ENCODE peak calls at places on chromosomes 5 and 9, in nine cellular contexts. M is tibial artery, R is neural crest cell, U is WTC11, Y is endothelial cell, A is cardiac muscle cell, G is astrocyte of the spinal cord, Z is SK-N-SH, N is natural killer cell. P is an unnamed sample.

GRCh38 chr9:86821011-86821845 is 126.1 kb downstream of the GAS1 start:
- DNase-seq in G (peak; percentile 23), R (no peak), Z (no peak), U (no peak), N (no peak), M (no peak), A (no peak), Y (no peak), P (no peak)

GRCh38 chr9:16436545-16436944 is 433.9 kb downstream of the BNC2 start:
- DNase-seq in R (no peak), M (no peak), A (no peak), N (no peak), Z (no peak), Y (no peak), G (no peak), U (no peak), P (no peak)

GRCh38 chr5:67249590-67249895 is 52.9 kb upstream of the CD180 start:
- DNase-seq in M (no peak), A (peak; percentile 66), Z (no peak), G (no peak), U (no peak), R (no peak), Y (no peak), N (no peak), P (no peak)

GRCh38 chr9:95102001-95102433 is 215.5 kb downstream of the FANCC start:
- DNase-seq in U (no peak), M (no peak), R (no peak), A (no peak), Y (no peak), Z (no peak), N (no peak), G (no peak), P (no peak)

GRCh38 chr9:90189306-90189705 is 453.3 kb downstream of the DIRAS2 start:
- DNase-seq in U (no peak), R (no peak), Y (no peak), G (no peak), N (no peak), A (no peak), Z (no peak), M (no peak), P (no peak)

GRCh38 chr9:21294325-21294724 is 10.8 kb downstream of the IFNA5 start:
- DNase-seq in A (no peak), U (no peak), N (no peak), Z (no peak), G (peak; percentile 46), M (no peak), Y (no peak), R (no peak), P (peak; percentile 60)

GRCh38 chr9:124180557-124180956 is 77.2 kb upstream of the NEK6 start:
- DNase-seq in Y (no peak), Z (peak; percentile 52), M (peak; percentile 38), U (no peak), A (peak; percentile 13), N (no peak), R (no peak), G (no peak), P (no peak)

GRCh38 chr9:85522459-85523092 is 219.2 kb downstream of the AGTPBP1 start:
- DNase-seq in Y (peak; percentile 58), U (peak; percentile 75), Z (peak; percentile 68), R (peak; percentile 55), G (peak; percentile 43), A (peak; percentile 35), N (peak; percentile 20), M (peak; percentile 45), P (no peak)

GRCh38 chr9:127778280-127779135 is at the start of gene SH2D3C:
- DNase-seq in A (peak; percentile 61), M (no peak), G (no peak), Z (no peak), N (peak; percentile 48), U (no peak), R (no peak), Y (no peak), P (no peak)

GRCh38 chr5:121963409-121963808 is 1.6 kb downstream of the SRFBP1 start:
- DNase-seq in Z (no peak), A (no peak), Y (no peak), R (no peak), U (no peak), N (no peak), G (no peak), M (no peak), P (no peak)

GRCh38 chr5:36875789-36876388 is 680 bp upstream of the NIPBL start:
- DNase-seq in G (peak; percentile 85), A (peak; percentile 88), Z (peak; percentile 81), R (peak; percentile 63), U (peak; percentile 67), M (peak; percentile 76), Y (peak; percentile 82), N (peak; percentile 75), P (peak; percentile 72)

GRCh38 chr5:132001647-132002561 is 9.6 kb downstream of the ACSL6 start:
- DNase-seq in N (no peak), Y (no peak), G (peak; percentile 15), U (no peak), A (peak; percentile 66), M (no peak), R (no peak), Z (no peak), P (peak; percentile 65)

GRCh38 chr5:98016771-98017170 is 756.7 kb upstream of the RGMB start:
- DNase-seq in A (no peak), U (no peak), Y (no peak), M (no peak), N (no peak), R (no peak), G (no peak), Z (no peak), P (no peak)

GRCh38 chr9:133768859-133769510 is 30.8 kb upstream of the SARDH start:
- DNase-seq in G (no peak), M (no peak), N (peak; percentile 10), R (no peak), A (peak; percentile 61), U (peak; percentile 70), Y (no peak), Z (no peak), P (no peak)
- TF ChIP-seq CTCF in G (no peak), M (no peak), N (no peak), R (no peak), A (peak; percentile 15), U (no peak), Y (no peak), Z (no peak), P (no peak)

GRCh38 chr5:17257705-17258273 is 40.4 kb downstream of the BASP1 start:
- DNase-seq in M (no peak), Z (no peak), N (no peak), R (no peak), U (no peak), G (no peak), A (no peak), Y (no peak), P (no peak)
- TF ChIP-seq CTCF in M (no peak), Z (no peak), N (no peak), R (no peak), U (no peak), G (no peak), A (no peak), Y (no peak), P (no peak)

GRCh38 chr5:112289465-112289864 is 129.6 kb downstream of the EPB41L4A start:
- DNase-seq in M (no peak), A (no peak), Y (peak; percentile 8), Z (no peak), G (no peak), U (peak; percentile 17), N (no peak), R (no peak), P (peak; percentile 29)
- TF ChIP-seq CTCF in M (no peak), A (no peak), Y (no peak), Z (no peak), G (no peak), U (no peak), N (no peak), R (no peak), P (no peak)

GRCh38 chr9:73179594-73179993 is 27.9 kb downstream of the ANXA1 start:
- DNase-seq in A (no peak), N (no peak), R (no peak), Z (no peak), M (no peak), G (peak; percentile 54), Y (no peak), U (no peak), P (peak; percentile 26)

GRCh38 chr9:73180373-73180772 is 28.7 kb downstream of the ANXA1 start:
- DNase-seq in M (no peak), Z (no peak), R (no peak), N (no peak), G (peak; percentile 70), Y (no peak), U (no peak), A (no peak), P (no peak)

GRCh38 chr9:73183917-73184861 is 32.5 kb downstream of the ANXA1 start:
- DNase-seq in G (no peak), Z (no peak), A (peak; percentile 46), M (no peak), R (no peak), N (no peak), U (no peak), Y (no peak), P (no peak)
- TF ChIP-seq CTCF in G (peak; percentile 32), Z (peak; percentile 63), A (peak; percentile 36), M (peak; percentile 58), R (peak; percentile 82), N (peak; percentile 86), U (peak; percentile 54), Y (peak; percentile 84), P (no peak)

DNA sequence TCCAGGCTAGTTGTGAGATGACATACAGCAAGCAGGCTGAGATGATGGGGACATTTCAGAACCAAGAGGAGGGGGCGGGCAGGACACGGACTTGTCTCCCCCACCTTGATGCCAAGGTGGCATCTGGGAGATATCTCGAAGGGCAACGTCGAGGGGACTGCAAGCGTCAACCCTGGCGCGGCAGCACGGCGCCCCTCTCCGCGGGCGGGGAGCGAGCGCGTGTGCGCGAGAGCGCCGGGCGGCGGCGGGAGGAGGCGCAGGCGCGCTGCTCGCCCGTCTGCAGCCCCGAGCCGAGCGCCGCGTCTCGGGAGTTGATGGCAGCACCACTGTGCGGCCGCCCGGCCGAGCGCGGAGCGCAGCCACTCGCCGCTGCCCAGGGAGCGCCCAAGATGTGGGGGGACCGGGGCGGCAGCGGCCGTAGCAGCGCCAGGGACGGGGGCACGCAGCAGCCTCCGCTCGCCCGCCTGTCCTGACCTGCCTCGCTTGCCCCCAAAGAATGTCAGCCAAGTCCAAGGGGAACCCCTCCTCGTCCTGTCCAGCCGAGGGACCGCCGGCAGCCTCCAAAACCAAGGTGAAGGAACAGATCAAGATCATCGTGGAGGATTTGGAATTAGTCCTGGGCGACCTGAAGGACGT is at the start of gene PRR16:
- DNase-seq in N (no peak), M (peak; percentile 46), Z (peak; percentile 90), Y (peak; percentile 66), G (peak; percentile 70), U (peak; percentile 69), A (peak; percentile 88), R (peak; percentile 43), P (peak; percentile 80)
- TF ChIP-seq CTCF in N (no peak), M (peak; percentile 65), Z (peak; percentile 31), Y (no peak), G (no peak), U (no peak), A (peak; percentile 11), R (peak; percentile 43), P (peak; percentile 13)

GRCh38 chr5:134141346-134142050 is 27.0 kb downstream of the TCF7 start:
- DNase-seq in A (no peak), U (no peak), M (no peak), Y (peak; percentile 37), N (peak; percentile 20), R (no peak), Z (no peak), G (no peak), P (no peak)
- TF ChIP-seq CTCF in A (peak; percentile 10), U (no peak), M (no peak), Y (no peak), N (no peak), R (no peak), Z (peak; percentile 12), G (peak; percentile 31), P (no peak)

P was measured in Calu3.